ENCODE peak calls at places on chromosomes 16 and 17, in six cellular contexts. One of them, this sample, is unnamed.

GRCh38 chr16:84841787-84842300 is 22.1 kb downstream of the CRISPLD2 start:
- DNase-seq in GM12878: no peak
- DNase-seq in HepG2: no peak
- DNase-seq in endothelial cell of umbilical vein: no peak
- DNase-seq in K562: no peak
- DNase-seq in A549: no peak
- DNase-seq in this sample: no peak

GRCh38 chr16:53052519-53053501 is at the start of gene CHD9NB:
- DNase-seq in A549: peak; percentile 93
- DNase-seq in endothelial cell of umbilical vein: peak; percentile 76
- DNase-seq in K562: peak; percentile 54
- DNase-seq in GM12878: no peak
- DNase-seq in HepG2: peak; percentile 89
- DNase-seq in this sample: peak; percentile 74

GRCh38 chr17:78891406-78892061 is 11.5 kb downstream of the CEP295NL start:
- DNase-seq in endothelial cell of umbilical vein: no peak
- DNase-seq in HepG2: no peak
- DNase-seq in A549: no peak
- DNase-seq in GM12878: no peak
- DNase-seq in K562: no peak
- DNase-seq in this sample: no peak

GRCh38 chr17:83062818-83063671 is 16.4 kb upstream of the METRNL start:
- DNase-seq in A549: no peak
- DNase-seq in GM12878: no peak
- DNase-seq in HepG2: no peak
- DNase-seq in endothelial cell of umbilical vein: no peak
- DNase-seq in K562: no peak
- DNase-seq in this sample: no peak

GRCh38 chr17:77864234-77865108 is 94.0 kb upstream of the TNRC6C start:
- DNase-seq in HepG2: no peak
- DNase-seq in GM12878: no peak
- DNase-seq in endothelial cell of umbilical vein: no peak
- DNase-seq in A549: no peak
- DNase-seq in K562: no peak
- DNase-seq in this sample: no peak

GRCh38 chr17:2885751-2886150 is 89.5 kb downstream of the RAP1GAP2 start:
- DNase-seq in K562: no peak
- DNase-seq in endothelial cell of umbilical vein: no peak
- DNase-seq in GM12878: no peak
- DNase-seq in HepG2: no peak
- DNase-seq in A549: no peak
- DNase-seq in this sample: no peak

GRCh38 chr17:57424777-57425188 is 168.5 kb downstream of the MSI2 start:
- DNase-seq in A549: no peak
- DNase-seq in K562: no peak
- DNase-seq in GM12878: no peak
- DNase-seq in HepG2: peak; percentile 59
- DNase-seq in endothelial cell of umbilical vein: peak; percentile 71
- DNase-seq in this sample: peak; percentile 85

GRCh38 chr16:12314786-12315185 is 338.3 kb downstream of the SNX29 start:
- DNase-seq in A549: no peak
- DNase-seq in HepG2: no peak
- DNase-seq in GM12878: no peak
- DNase-seq in K562: no peak
- DNase-seq in endothelial cell of umbilical vein: no peak
- DNase-seq in this sample: no peak

GRCh38 chr16:46853713-46854443 is 22.9 kb upstream of the C16orf87 start:
- DNase-seq in A549: peak; percentile 74
- DNase-seq in GM12878: no peak
- DNase-seq in K562: peak; percentile 77
- DNase-seq in endothelial cell of umbilical vein: peak; percentile 71
- DNase-seq in HepG2: peak; percentile 81
- DNase-seq in this sample: peak; percentile 82
- TF ChIP-seq MYC in A549: no peak
- TF ChIP-seq MYC in GM12878: no peak
- TF ChIP-seq MYC in K562: no peak
- TF ChIP-seq MYC in endothelial cell of umbilical vein: no peak
- TF ChIP-seq MYC in HepG2: no peak
- TF ChIP-seq MYC in this sample: no peak

DNA sequence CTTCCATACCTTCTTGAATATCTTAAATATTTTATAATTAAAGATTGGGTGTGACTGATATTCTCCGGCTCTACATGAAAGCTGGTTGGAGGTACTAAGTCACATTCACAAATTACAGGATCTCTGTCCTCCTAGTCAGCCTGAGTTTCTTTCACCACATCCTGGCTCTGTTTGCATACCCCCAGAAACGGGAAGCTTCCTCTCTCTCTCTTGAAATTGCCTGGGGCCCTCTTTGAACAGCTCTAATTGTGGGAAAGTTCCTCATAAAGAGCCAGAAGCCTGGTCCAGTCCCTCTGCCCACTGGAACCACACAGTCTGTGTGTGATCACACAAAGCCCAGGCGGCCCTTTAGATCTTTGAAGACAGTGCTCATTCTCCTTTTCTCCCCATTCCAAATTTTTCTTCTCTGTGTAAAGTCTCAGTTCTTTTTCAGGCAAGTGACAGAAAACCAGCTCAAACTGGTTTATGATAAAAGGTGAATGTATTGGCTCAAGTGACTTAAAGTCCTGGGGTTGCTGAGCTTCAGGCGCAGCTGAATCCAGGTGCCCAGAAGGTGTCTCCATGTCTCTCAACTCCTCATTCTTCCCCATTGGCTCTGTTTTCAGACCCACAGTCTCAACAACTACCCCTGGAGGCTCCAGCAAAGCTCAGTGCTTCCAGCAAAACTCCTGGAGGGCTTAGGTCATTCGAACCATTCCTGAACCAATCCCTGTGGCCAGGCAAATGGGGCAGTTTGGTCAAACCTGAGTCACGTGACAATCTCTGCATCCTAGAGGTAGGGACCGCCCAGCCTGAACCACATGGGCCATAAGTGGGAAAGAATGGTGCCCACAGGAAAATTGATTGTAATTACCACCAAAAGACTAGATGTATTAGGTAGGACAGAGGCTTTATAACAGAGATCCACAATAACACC is 8.5 kb upstream of the RAI1 start:
- DNase-seq in endothelial cell of umbilical vein: no peak
- DNase-seq in HepG2: no peak
- DNase-seq in K562: no peak
- DNase-seq in A549: no peak
- DNase-seq in GM12878: no peak
- DNase-seq in this sample: peak; percentile 87
- TF ChIP-seq MYC in endothelial cell of umbilical vein: no peak
- TF ChIP-seq MYC in HepG2: no peak
- TF ChIP-seq MYC in K562: no peak
- TF ChIP-seq MYC in A549: no peak
- TF ChIP-seq MYC in GM12878: no peak
- TF ChIP-seq MYC in this sample: no peak

GRCh38 chr17:65750678-65751077 is 189.2 kb upstream of the AXIN2 start:
- DNase-seq in GM12878: peak; percentile 15
- DNase-seq in K562: peak; percentile 1
- DNase-seq in endothelial cell of umbilical vein: peak; percentile 62
- DNase-seq in A549: peak; percentile 91
- DNase-seq in HepG2: peak; percentile 99
- DNase-seq in this sample: no peak
- TF ChIP-seq MYC in GM12878: no peak
- TF ChIP-seq MYC in K562: no peak
- TF ChIP-seq MYC in endothelial cell of umbilical vein: no peak
- TF ChIP-seq MYC in A549: no peak
- TF ChIP-seq MYC in HepG2: peak; percentile 35
- TF ChIP-seq MYC in this sample: no peak

GRCh38 chr16:78196527-78196926 is 97.1 kb downstream of the WWOX start:
- DNase-seq in GM12878: no peak
- DNase-seq in A549: no peak
- DNase-seq in K562: no peak
- DNase-seq in HepG2: no peak
- DNase-seq in endothelial cell of umbilical vein: no peak
- DNase-seq in this sample: no peak
- TF ChIP-seq MYC in GM12878: no peak
- TF ChIP-seq MYC in A549: no peak
- TF ChIP-seq MYC in K562: no peak
- TF ChIP-seq MYC in HepG2: no peak
- TF ChIP-seq MYC in endothelial cell of umbilical vein: no peak
- TF ChIP-seq MYC in this sample: no peak